ENCODE peak calls at places on chromosomes 11 and 22, in four cellular contexts. Y is neural progenitor cell, W is GM23248, I is OCI-LY7. X is an unnamed sample.

GRCh38 chr22:25741692-25742626 is at the start of gene MYO18B:
- DNase-seq in Y (no peak), W (no peak), I (no peak), X (no peak)

GRCh38 chr22:35186492-35186891 is 70.8 kb upstream of the HMGXB4 start:
- DNase-seq in Y (no peak), W (no peak), I (no peak), X (no peak)

GRCh38 chr11:1402355-1402754 is 12.6 kb downstream of the BRSK2 start:
- DNase-seq in Y (no peak), W (no peak), I (no peak), X (no peak)

GRCh38 chr22:45201678-45202332 is 38.1 kb downstream of the NUP50 start:
- DNase-seq in Y (no peak), W (no peak), I (no peak), X (no peak)

GRCh38 chr22:40703174-40703573 is 23.9 kb downstream of the MCHR1 start:
- DNase-seq in Y (no peak), W (no peak), I (no peak), X (no peak)

GRCh38 chr11:28629235-28629634 is 521.0 kb downstream of the METTL15 start:
- DNase-seq in Y (no peak), W (no peak), I (no peak), X (no peak)

GRCh38 chr11:96317985-96318384 is 25.0 kb downstream of the MAML2 start:
- DNase-seq in Y (no peak), W (no peak), I (no peak), X (no peak)

GRCh38 chr11:103433380-103433779 is 324.2 kb downstream of the DYNC2H1 start:
- DNase-seq in Y (no peak), W (peak; percentile 94), I (no peak), X (no peak)

GRCh38 chr11:69076129-69076791 is 27.5 kb downstream of the TPCN2 start:
- DNase-seq in Y (no peak), W (no peak), I (no peak), X (no peak)

GRCh38 chr11:60906132-60906972 is at the start of gene PRPF19:
- DNase-seq in Y (peak; percentile 98), W (peak; percentile 97), I (peak; percentile 98), X (peak; percentile 91)

GRCh38 chr11:96309001-96309642 is 33.9 kb downstream of the MAML2 start:
- DNase-seq in Y (peak; percentile 12), W (peak; percentile 87), I (no peak), X (no peak)

GRCh38 chr11:124722176-124722575 is 17.6 kb upstream of the NRGN start:
- DNase-seq in Y (no peak), W (no peak), I (no peak), X (no peak)

GRCh38 chr22:20239951-20240773 is 28.0 kb downstream of the RTN4R start:
- DNase-seq in Y (peak; percentile 52), W (no peak), I (no peak), X (no peak)

GRCh38 chr11:10623797-10624761 is 55.6 kb upstream of the LYVE1 start:
- DNase-seq in Y (no peak), W (peak; percentile 22), I (peak; percentile 12), X (peak; percentile 43)

GRCh38 chr11:96136623-96137313 is 206.2 kb downstream of the MAML2 start:
- DNase-seq in Y (no peak), W (peak; percentile 39), I (no peak), X (no peak)

GRCh38 chr11:21485011-21485410 is 707.9 kb upstream of the ANO5 start:
- DNase-seq in Y (no peak), W (no peak), I (no peak), X (no peak)

GRCh38 chr11:130023204-130023603 is 20.6 kb upstream of the PRDM10 start:
- DNase-seq in Y (no peak), W (peak; percentile 60), I (peak; percentile 98), X (peak; percentile 29)

GRCh38 chr11:62024975-62025374 is 57.5 kb upstream of the FTH1 start:
- DNase-seq in Y (no peak), W (no peak), I (no peak), X (no peak)

GRCh38 chr22:29251981-29252978 is 15.5 kb downstream of the RHBDD3 start:
- DNase-seq in Y (no peak), W (no peak), I (no peak), X (no peak)

GRCh38 chr11:27717377-27717776 is 17.1 kb upstream of the BDNF start:
- DNase-seq in Y (no peak), W (peak; percentile 51), I (no peak), X (no peak)

GRCh38 chr11:44305643-44306468 is 4.1 kb downstream of the ALX4 start:
- DNase-seq in Y (peak; percentile 72), W (no peak), I (no peak), X (no peak)

GRCh38 chr22:50530857-50531545 is 1.2 kb upstream of the TYMP start:
- DNase-seq in Y (peak; percentile 80), W (peak; percentile 94), I (peak; percentile 90), X (peak; percentile 76)
- TF ChIP-seq EZH2phosphoT487 in Y (peak; percentile 24), W (no peak), I (no peak), X (no peak)

GRCh38 chr22:28048529-28048928 is 129.5 kb upstream of the PITPNB start:
- DNase-seq in Y (no peak), W (no peak), I (no peak), X (no peak)
- TF ChIP-seq EZH2phosphoT487 in Y (no peak), W (no peak), I (no peak), X (no peak)

GRCh38 chr22:38963872-38964271 is 6.5 kb downstream of the APOBEC3A start:
- DNase-seq in Y (no peak), W (no peak), I (no peak), X (no peak)

GRCh38 chr22:38965614-38966378 is 8.4 kb downstream of the APOBEC3A start:
- DNase-seq in Y (no peak), W (no peak), I (no peak), X (no peak)

GRCh38 chr22:38964306-38964705 is 6.9 kb downstream of the APOBEC3A start:
- DNase-seq in Y (no peak), W (no peak), I (no peak), X (no peak)

GRCh38 chr22:38966379-38966700 is 8.9 kb downstream of the APOBEC3A start:
- DNase-seq in Y (no peak), W (no peak), I (no peak), X (no peak)

GRCh38 chr22:38964989-38965388 is 7.6 kb downstream of the APOBEC3A start:
- DNase-seq in Y (no peak), W (no peak), I (no peak), X (no peak)
- TF ChIP-seq EZH2phosphoT487 in Y (no peak), W (no peak), I (no peak), X (no peak)

DNA sequence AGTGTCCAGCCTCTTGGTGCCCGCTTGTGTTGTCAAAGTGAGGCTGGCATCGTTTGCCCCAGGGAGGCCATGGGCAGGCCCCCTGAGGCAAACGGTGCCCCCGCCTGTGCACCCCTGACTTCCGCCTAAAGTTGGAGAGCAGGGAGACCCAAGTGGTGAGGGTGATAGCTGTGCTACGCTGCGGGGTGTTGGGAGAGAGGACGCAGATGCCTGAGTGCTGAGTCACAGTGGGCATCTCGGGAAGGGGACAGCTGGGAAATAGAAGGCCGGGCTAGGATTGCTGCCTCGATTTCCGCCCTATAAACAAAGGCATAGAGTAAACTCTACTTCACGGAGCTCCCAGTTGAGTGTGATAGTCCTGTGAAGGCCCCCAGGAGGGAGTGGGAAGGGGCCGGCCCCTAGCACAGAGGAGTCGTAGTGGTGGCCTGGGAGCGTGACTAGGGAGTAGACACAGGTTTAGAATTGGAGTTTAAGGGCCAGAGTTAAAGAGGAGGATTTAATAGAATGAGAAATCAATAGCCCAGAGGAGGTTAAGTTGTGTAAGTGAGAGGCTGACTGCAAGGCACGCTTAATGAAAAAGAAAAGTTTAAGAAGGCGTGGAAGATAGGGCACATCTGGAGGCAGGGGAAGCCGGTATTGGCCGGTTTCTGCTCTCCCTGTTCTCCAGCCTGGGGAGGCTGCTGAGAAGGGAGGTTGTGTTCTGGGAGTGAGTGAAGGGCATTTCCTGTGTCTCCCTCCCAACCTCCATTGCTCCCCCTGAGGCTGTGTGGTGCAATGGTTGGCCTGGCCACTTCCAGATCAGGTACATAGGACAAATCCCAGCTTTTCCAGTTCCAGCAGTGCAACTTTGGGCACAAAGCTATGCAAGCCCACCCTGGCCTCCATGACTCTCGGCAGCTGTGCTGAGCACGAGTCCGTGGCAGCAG is 6.1 kb downstream of the GRIK4 start:
- DNase-seq in Y (no peak), W (no peak), I (no peak), X (no peak)
- TF ChIP-seq EZH2phosphoT487 in Y (no peak), W (no peak), I (no peak), X (no peak)

GRCh38 chr22:47053865-47054185 is 291.4 kb downstream of the TBC1D22A start:
- DNase-seq in Y (no peak), W (peak; percentile 12), I (no peak), X (no peak)
- TF ChIP-seq EZH2phosphoT487 in Y (no peak), W (no peak), I (no peak), X (no peak)

GRCh38 chr11:94423467-94423866 is 22.2 kb upstream of the GPR83 start:
- DNase-seq in Y (no peak), W (no peak), I (no peak), X (no peak)

GRCh38 chr11:94418123-94418770 is 17.0 kb upstream of the GPR83 start:
- DNase-seq in Y (no peak), W (no peak), I (no peak), X (no peak)

GRCh38 chr11:94417386-94417987 is 16.3 kb upstream of the GPR83 start:
- DNase-seq in Y (peak; percentile 54), W (peak; percentile 64), I (peak; percentile 19), X (peak; percentile 2)
- TF ChIP-seq EZH2phosphoT487 in Y (no peak), W (no peak), I (no peak), X (no peak)

DNA sequence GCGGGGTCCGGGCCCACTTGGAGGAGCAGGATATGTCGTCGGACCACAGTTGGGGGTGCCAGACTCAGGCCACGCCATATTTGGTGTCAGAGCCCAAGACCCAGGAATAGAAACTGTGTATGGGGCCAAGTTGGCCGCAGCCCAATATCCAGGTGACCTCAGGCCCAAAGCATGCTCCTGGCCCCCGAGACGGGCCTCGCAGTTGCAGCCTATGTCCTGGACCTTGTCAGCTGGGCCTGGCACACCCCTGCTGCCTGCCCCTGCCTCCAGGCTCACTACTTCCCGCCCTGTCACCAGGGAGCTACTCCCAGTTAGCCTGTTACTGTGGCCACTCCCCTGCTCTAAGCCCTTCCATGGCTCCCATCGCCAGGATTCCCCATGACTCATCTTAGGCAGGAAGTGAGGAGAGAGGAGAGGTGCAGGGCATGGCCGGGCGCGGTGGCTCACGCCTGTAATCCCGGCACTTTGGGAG is 23.1 kb downstream of the A4GALT start:
- DNase-seq in Y (no peak), W (peak; percentile 77), I (no peak), X (peak; percentile 49)
- TF ChIP-seq EZH2phosphoT487 in Y (no peak), W (no peak), I (no peak), X (no peak)

DNA sequence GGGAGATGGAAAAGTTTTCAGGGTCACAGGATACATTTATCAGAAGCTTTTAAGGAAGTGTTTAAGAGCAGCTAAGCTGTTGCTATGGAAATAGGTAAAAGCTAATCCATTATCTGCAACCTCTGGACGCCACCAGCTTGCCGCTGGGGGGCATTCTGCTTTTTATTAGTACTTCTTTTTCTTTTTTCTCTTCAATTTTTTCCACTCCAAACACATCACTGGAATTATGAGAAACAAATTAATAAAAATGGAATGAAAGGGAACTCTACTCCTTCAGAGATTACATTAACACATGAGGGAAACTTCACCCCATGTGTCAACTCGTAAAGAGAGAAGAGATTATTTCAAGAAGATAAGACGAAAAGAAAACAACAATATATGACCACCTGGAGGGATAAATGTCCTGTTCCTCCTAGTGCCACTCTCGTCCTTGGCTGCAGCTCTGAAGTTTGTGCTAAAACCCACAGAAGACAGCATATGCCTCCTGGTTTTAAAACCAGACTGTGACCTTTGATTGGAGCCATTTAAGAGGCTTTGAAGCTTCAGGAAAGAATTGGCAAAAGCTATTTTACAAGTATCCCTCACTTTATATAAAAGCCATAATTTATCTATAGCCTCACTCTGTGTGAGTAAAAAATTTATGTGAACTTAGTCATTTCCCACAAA is 972.8 kb downstream of the OPCML start:
- DNase-seq in Y (peak; percentile 41), W (no peak), I (no peak), X (no peak)
- TF ChIP-seq EZH2phosphoT487 in Y (no peak), W (no peak), I (no peak), X (no peak)